ENCODE peak calls at places on chromosomes 13 and 19, in seven cellular contexts. Z is HepG2, H is endothelial cell of umbilical vein, B is H1, C is HCT116, D is transverse colon, Y is Panc1. M is an unnamed sample. For H3K4me1, the result is how much of the 10 kb centered on the place peaks cover.

GRCh38 chr19:3474015-3474414 is 6.3 kb downstream of the SMIM24 start:
- DNase-seq in C (no peak), Y (no peak), B (no peak), D (peak), H (no peak), Z (no peak), M (no peak)

GRCh38 chr13:27967736-27968315 is 1.3 kb downstream of the CDX2 start:
- DNase-seq in D (no peak), Y (no peak), C (no peak), Z (no peak), B (no peak), H (no peak), M (no peak)

GRCh38 chr13:31755803-31756212 is 16.5 kb downstream of the RXFP2 start:
- DNase-seq in Y (no peak), B (no peak), H (no peak), C (no peak), Z (no peak), D (no peak), M (no peak)

GRCh38 chr13:59750860-59751259 is 412.9 kb downstream of the DIAPH3 start:
- DNase-seq in Y (no peak), B (peak), H (peak), D (no peak), Z (no peak), C (no peak), M (no peak)

GRCh38 chr19:47423203-47423882 is 4.0 kb upstream of the MEIS3 start:
- DNase-seq in Y (no peak), C (no peak), B (no peak), Z (no peak), D (no peak), H (no peak), M (no peak)

GRCh38 chr13:98451676-98452105 is 125.2 kb downstream of the STK24 start:
- DNase-seq in H (no peak), Z (no peak), C (no peak), B (no peak), Y (no peak), D (no peak), M (no peak)

GRCh38 chr13:105220886-105221285 is 1314.6 kb downstream of the EFNB2 start:
- DNase-seq in Y (no peak), D (no peak), B (no peak), Z (no peak), H (no peak), C (no peak), M (no peak)

GRCh38 chr13:80131204-80131603 is 209.7 kb downstream of the SPRY2 start:
- DNase-seq in D (peak), Y (no peak), B (no peak), C (no peak), H (peak), Z (no peak), M (peak)

GRCh38 chr13:32587774-32588165 is 1.5 kb downstream of the PDS5B start:
- DNase-seq in H (peak), C (no peak), Y (no peak), Z (peak), D (no peak), B (no peak), M (no peak)

GRCh38 chr19:50384685-50385535 is 763 bp downstream of the POLD1 start:
- DNase-seq in D (no peak), B (no peak), Z (no peak), Y (no peak), H (no peak), C (no peak), M (no peak)
- TF ChIP-seq POLR2AphosphoS5 in D (no peak), B (no peak), Z (no peak), Y (no peak), H (no peak), C (peak), M (no peak)

DNA sequence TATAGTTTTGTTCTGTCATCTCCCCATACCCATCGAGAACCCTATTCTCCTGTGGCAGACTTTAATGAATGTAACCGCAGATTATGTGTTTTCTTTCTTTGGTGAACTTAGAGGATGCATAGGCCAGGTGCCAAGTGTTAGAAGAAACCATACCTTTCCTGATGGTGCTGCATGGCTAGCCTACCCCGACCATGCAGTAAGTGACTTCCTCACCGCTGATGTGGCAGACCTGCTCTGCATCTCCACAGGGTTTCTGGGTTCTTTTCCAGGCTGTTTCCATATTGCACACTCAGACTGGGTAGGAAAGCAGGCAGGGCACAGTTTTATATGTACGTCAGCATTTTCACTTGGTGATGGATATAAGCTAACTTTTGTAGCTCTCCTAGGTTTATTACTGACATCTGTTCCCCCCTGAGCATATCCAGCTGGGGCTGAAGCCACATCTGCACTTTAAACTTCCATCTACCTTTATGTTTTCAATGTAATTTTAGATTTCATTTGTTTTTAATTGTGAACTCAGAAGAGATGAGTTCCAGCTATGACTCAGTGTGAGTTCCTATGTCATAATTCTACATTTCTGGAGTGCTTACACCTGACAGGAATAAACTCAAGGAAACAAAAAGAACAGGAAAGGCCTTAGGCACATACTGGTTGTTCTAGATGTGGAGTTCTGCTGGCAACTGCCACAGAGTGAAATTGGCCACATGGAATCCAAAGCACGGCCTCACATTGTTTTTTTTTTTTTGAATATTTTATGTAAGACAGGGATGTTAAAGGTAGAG is 42.4 kb downstream of the LRCH1 start:
- DNase-seq in D (no peak), C (no peak), Z (no peak), H (peak), B (no peak), Y (no peak), M (no peak)
- H3K4me1 ChIP-seq in D (under half), C (under half), Z (under half), H (under half), B (under half), Y (under half), M (half or more)

DNA sequence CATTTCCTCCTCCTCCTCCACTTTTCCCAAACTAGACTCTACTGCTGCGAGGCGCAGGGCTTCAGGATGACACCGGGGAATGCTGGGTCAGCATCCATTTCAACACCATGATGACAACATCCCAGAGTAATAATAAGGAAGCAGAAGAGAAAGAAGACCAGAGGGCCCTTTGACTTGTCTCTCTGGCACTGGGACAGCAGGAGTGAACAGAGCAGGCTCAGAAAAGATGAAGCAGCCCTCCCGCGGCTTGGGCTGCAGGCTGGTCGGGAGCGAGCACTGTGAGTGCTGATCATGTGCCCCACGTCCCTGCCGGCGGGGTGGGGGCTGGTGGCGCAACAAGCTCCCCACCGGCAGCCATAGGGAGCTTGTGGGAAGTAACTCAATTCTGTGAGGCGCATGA is 30.5 kb downstream of the RANBP3 start:
- DNase-seq in C (no peak), H (no peak), D (peak), Z (no peak), Y (no peak), B (no peak), M (no peak)
- H3K27ac ChIP-seq in C (no peak), H (no peak), D (peak), Z (no peak), Y (no peak), B (no peak), M (peak)

DNA sequence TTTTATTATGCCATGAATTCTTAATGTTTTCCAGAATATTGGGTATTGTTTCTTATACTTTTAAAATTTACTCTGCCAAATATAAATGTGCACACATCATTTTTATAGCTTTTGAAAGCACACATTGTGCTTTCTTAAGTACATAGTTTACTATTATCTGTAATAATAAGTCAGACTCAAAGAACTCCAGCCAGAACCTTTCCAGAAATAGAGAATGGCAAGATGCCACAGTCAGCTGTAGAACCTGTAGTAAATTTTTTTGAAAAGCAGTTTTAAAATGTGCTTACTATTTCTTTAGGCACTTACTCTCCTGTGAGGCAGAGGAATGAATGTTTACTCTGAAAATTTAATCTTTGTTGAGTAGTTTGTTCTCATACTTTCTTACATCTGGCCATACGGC is 1287.1 kb downstream of the PCDH9 start:
- DNase-seq in B (no peak), Y (no peak), H (peak), D (no peak), Z (no peak), C (no peak), M (no peak)
- TF ChIP-seq POLR2AphosphoS5 in B (no peak), Y (no peak), H (no peak), D (no peak), Z (no peak), C (no peak), M (no peak)